ENCODE peak calls at places on chromosomes 6 and 20, in ten cellular contexts. M is A549, O is GM23338, L is foreskin keratinocyte, K is body of pancreas, D is MM.1S, R is left ventricle myocardium inferior, C is uterus, Q is AG10803, H is cardiac fibroblast. S is an unnamed sample.

GRCh38 chr6:129683606-129684322 is 26.2 kb downstream of the ARHGAP18 start:
- DNase-seq in M (peak), O (no peak), L (peak), K (peak), D (peak), R (peak), C (peak), Q (peak), H (peak), S (peak)

GRCh38 chr6:89217308-89217999 is at the start of gene GABRR1:
- DNase-seq in M (no peak), O (peak), L (no peak), K (no peak), D (no peak), R (no peak), C (no peak), Q (no peak), H (no peak), S (no peak)

GRCh38 chr6:63635165-63635562 is 438 bp upstream of the PHF3 start:
- DNase-seq in M (no peak), O (no peak), L (no peak), K (peak), D (no peak), R (no peak), C (no peak), Q (no peak), H (no peak), S (no peak)

GRCh38 chr6:12147557-12148316 is 135.6 kb downstream of the HIVEP1 start:
- DNase-seq in M (no peak), O (no peak), L (no peak), K (no peak), D (no peak), R (no peak), C (no peak), Q (peak), H (no peak), S (no peak)

GRCh38 chr6:156269751-156270369 is 507.3 kb upstream of the ARID1B start:
- DNase-seq in M (no peak), O (no peak), L (no peak), K (no peak), D (no peak), R (no peak), C (no peak), Q (no peak), H (no peak), S (no peak)

GRCh38 chr6:16337280-16337975 is 99.0 kb downstream of the GMPR start:
- DNase-seq in M (no peak), O (peak), L (no peak), K (peak), D (no peak), R (peak), C (peak), Q (peak), H (peak), S (peak)

GRCh38 chr6:88177961-88178464 is 11.9 kb upstream of the CNR1 start:
- DNase-seq in M (no peak), O (no peak), L (no peak), K (no peak), D (no peak), R (no peak), C (no peak), Q (peak), H (peak), S (no peak)

GRCh38 chr6:150494236-150494635 is 105.4 kb upstream of the PLEKHG1 start:
- DNase-seq in M (no peak), O (no peak), L (no peak), K (peak), D (no peak), R (peak), C (peak), Q (no peak), H (no peak), S (peak)

GRCh38 chr6:170248861-170249600 is 41.8 kb downstream of the DLL1 start:
- DNase-seq in M (no peak), O (no peak), L (no peak), K (no peak), D (no peak), R (no peak), C (no peak), Q (no peak), H (no peak), S (no peak)

DNA sequence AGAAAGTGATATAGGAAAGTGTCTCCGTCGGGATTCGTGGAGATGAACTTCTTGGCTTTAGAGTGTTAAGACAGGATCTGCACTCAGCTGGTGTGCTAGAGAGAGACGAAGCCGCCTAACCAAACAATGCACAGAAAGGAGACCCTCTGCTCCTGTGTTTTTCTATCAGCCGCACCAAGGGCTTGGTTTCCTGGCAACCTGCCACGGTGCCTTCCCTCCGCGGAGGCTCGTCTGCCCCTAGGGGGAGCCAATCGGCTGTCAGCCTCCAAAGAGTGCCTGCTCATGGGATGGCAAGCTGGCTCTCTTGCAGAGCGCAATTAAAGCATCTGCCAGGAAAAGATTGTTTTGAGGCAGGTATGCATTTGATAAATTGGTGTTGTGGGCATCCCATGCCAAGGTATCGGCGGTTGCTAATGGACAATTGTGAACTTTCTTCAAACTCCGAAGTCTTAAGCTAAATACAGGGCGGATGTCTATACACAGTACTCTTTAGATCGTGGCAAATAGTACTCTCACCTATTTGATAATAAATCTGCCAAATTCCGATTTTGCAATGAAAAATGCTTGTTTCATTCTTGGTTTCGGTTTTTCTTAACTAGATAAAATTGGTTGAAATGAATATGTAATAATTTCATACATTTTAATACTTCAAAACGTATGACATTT is 603.3 kb downstream of the RNF144B start:
- DNase-seq in M (peak), O (peak), L (peak), K (peak), D (peak), R (peak), C (peak), Q (peak), H (peak), S (peak)
- TF ChIP-seq CTCF in M (peak), O (peak), L (peak), K (peak), D (peak), R (peak), C (peak), Q (peak), H (peak), S (peak)

GRCh38 chr6:102127253-102127652 is 733.7 kb downstream of the GRIK2 start:
- DNase-seq in M (no peak), O (no peak), L (no peak), K (no peak), D (no peak), R (no peak), C (no peak), Q (no peak), H (no peak), S (no peak)
- TF ChIP-seq CTCF in M (no peak), O (no peak), L (no peak), K (no peak), D (no peak), R (no peak), C (no peak), Q (no peak), H (no peak), S (no peak)

DNA sequence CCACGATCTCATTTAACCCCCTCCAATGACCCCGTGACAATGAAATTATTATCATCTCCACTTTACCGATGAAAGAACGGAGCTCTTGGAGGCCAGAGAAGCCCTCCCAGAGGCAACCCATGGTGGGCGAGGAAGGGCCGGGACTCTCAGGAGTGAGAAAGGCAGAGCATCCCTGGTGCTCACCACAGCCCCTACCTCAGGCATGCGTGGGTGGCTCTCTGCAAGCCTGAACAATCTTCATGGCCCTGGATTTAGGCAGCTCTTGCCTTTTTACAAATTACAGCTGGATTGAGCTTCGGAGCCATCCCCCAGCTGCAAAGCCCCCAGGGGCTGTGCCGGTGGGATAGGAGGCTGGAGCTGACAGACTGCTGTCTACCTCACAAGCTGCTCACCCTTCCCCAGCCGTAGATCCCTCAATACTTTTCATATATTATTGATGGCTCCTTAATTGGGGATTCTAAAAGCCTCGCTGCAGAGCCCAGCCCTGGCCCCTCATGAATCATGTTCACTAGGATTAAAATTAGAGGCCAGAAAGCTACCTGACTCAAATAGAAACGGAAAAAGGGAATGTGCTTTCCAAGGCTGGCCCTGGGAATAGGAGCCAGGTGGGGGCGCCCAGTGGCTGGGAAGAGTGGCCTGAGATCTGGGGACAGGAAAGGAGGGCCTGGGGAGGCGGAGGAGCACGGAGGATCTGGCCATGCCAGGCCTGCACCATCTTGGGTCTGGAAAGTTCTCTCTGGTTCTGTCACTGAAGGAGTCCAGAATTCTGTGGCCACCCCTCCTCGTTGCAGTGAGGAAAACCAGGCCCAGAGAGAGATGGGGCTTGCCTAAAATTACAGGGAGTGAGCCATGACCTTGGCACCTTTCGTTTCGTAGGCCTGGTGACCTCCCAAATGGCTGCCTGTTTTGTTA is 29.1 kb downstream of the CPNE5 start:
- DNase-seq in M (no peak), O (peak), L (no peak), K (no peak), D (no peak), R (no peak), C (no peak), Q (no peak), H (no peak), S (no peak)
- TF ChIP-seq CTCF in M (no peak), O (peak), L (peak), K (no peak), D (no peak), R (no peak), C (no peak), Q (no peak), H (peak), S (no peak)

GRCh38 chr20:50070361-50070760 is 42.6 kb downstream of the UBE2V1 start:
- DNase-seq in M (no peak), O (no peak), L (no peak), K (no peak), D (peak), R (peak), C (no peak), Q (no peak), H (no peak), S (peak)
- TF ChIP-seq CTCF in M (no peak), O (no peak), L (no peak), K (no peak), D (peak), R (no peak), C (no peak), Q (no peak), H (no peak), S (no peak)

GRCh38 chr6:33414592-33415271 is 3.2 kb downstream of the CUTA start:
- DNase-seq in M (no peak), O (peak), L (no peak), K (no peak), D (no peak), R (no peak), C (no peak), Q (no peak), H (peak), S (no peak)
- TF ChIP-seq CTCF in M (peak), O (peak), L (peak), K (no peak), D (peak), R (no peak), C (no peak), Q (peak), H (peak), S (no peak)

GRCh38 chr6:73309784-73310502 is 44.1 kb downstream of the DPPA5 start:
- DNase-seq in M (peak), O (peak), L (peak), K (peak), D (peak), R (peak), C (peak), Q (peak), H (peak), S (peak)
- TF ChIP-seq CTCF in M (peak), O (peak), L (peak), K (peak), D (peak), R (peak), C (peak), Q (peak), H (peak), S (no peak)

S was measured in mucosa of descending colon.